ENCODE peak calls at places on chromosomes 13 and 19, in eight cellular contexts. M is sigmoid colon; D is thyroid gland; P is RWPE1; A is naive thymus-derived CD4-positive, alpha-beta T cell; F is pancreas; R is DND-41; H is fibroblast of lung. O is an unnamed sample.

GRCh38 chr19:27774337-27774736 is 1438.6 kb downstream of the UQCRFS1 start:
- DNase-seq in R (peak), P (no peak), D (no peak), F (no peak), H (no peak), A (no peak), M (no peak), O (peak)

GRCh38 chr19:30711296-30711695 is 339.1 kb downstream of the ZNF536 start:
- DNase-seq in M (no peak), D (peak), P (no peak), H (no peak), F (no peak), A (no peak), R (no peak), O (peak)

GRCh38 chr13:37656247-37656940 is 57.8 kb upstream of the POSTN start:
- DNase-seq in R (no peak), D (no peak), M (no peak), A (no peak), F (no peak), H (peak), P (peak), O (no peak)

GRCh38 chr19:13892885-13893284 is 13.0 kb downstream of the BRME1 start:
- DNase-seq in A (no peak), P (no peak), R (no peak), M (no peak), F (no peak), H (no peak), D (no peak), O (no peak)

GRCh38 chr13:66837246-66837645 is 392.9 kb downstream of the PCDH9 start:
- DNase-seq in F (no peak), R (no peak), H (no peak), A (no peak), D (no peak), P (no peak), M (no peak), O (no peak)

GRCh38 chr13:101058841-101059240 is 357.5 kb downstream of the NALCN start:
- DNase-seq in R (no peak), D (no peak), H (no peak), F (no peak), A (no peak), M (no peak), P (no peak), O (no peak)

GRCh38 chr19:4969772-4970531 is 1.0 kb downstream of the KDM4B start:
- DNase-seq in A (no peak), D (no peak), R (peak), M (no peak), F (no peak), P (no peak), H (peak), O (no peak)

GRCh38 chr13:51714663-51715168 is 89.2 kb downstream of the DHRS12 start:
- DNase-seq in D (no peak), R (no peak), F (no peak), A (no peak), H (peak), P (peak), M (no peak), O (no peak)

GRCh38 chr19:17286263-17286662 is 4.6 kb downstream of the ANKLE1 start:
- DNase-seq in A (no peak), R (no peak), D (no peak), F (no peak), P (no peak), M (no peak), H (no peak), O (no peak)

GRCh38 chr13:20772401-20773131 is 1.2 kb downstream of the EEF1AKMT1 start:
- DNase-seq in A (no peak), F (no peak), H (peak), M (no peak), D (no peak), P (no peak), R (no peak), O (no peak)

GRCh38 chr19:29098091-29098490 is 114.9 kb downstream of the UQCRFS1 start:
- DNase-seq in D (no peak), A (no peak), R (no peak), M (no peak), P (no peak), F (no peak), H (no peak), O (no peak)

GRCh38 chr19:2796659-2797266 is 11.5 kb downstream of the THOP1 start:
- DNase-seq in D (no peak), R (no peak), A (no peak), F (no peak), M (no peak), P (no peak), H (no peak), O (no peak)

GRCh38 chr19:6890421-6890913 is 3.1 kb downstream of the ADGRE1 start:
- DNase-seq in A (peak), R (peak), M (no peak), H (no peak), D (no peak), F (no peak), P (no peak), O (no peak)

GRCh38 chr13:101489635-101490034 is 37.2 kb downstream of the ITGBL1 start:
- DNase-seq in M (no peak), H (no peak), R (no peak), D (no peak), A (no peak), F (no peak), P (no peak), O (no peak)

GRCh38 chr19:2438178-2438577 is 10.8 kb upstream of the TIMM13 start:
- DNase-seq in R (no peak), A (no peak), H (no peak), D (no peak), P (no peak), F (no peak), M (no peak), O (no peak)

GRCh38 chr13:43041368-43041921 is 18.1 kb downstream of the DNAJC15 start:
- DNase-seq in M (no peak), D (no peak), P (no peak), R (no peak), H (no peak), F (no peak), A (no peak), O (no peak)

GRCh38 chr13:50318887-50319286 is 303.6 kb downstream of the KCNRG start:
- DNase-seq in F (no peak), H (no peak), R (peak), P (no peak), M (no peak), D (no peak), A (no peak), O (no peak)

GRCh38 chr19:47267350-47267759 is 7.3 kb upstream of the INAFM1 start:
- DNase-seq in R (no peak), H (no peak), A (no peak), P (no peak), M (no peak), F (peak), D (no peak), O (no peak)

GRCh38 chr13:95258098-95258497 is 43.2 kb downstream of the ABCC4 start:
- DNase-seq in M (no peak), P (no peak), H (no peak), F (no peak), D (no peak), R (no peak), A (no peak), O (no peak)

GRCh38 chr13:24982333-24982999 is 113.5 kb upstream of the PABPC3 start:
- DNase-seq in A (no peak), M (no peak), F (no peak), D (peak), P (no peak), R (no peak), H (no peak), O (peak)

GRCh38 chr13:37899753-37900152 is 30.2 kb upstream of the TRPC4 start:
- DNase-seq in P (no peak), M (no peak), R (no peak), D (no peak), A (no peak), H (no peak), F (no peak), O (peak)

GRCh38 chr19:2694196-2694595 is 8.3 kb downstream of the GNG7 start:
- DNase-seq in D (no peak), P (no peak), H (no peak), F (no peak), R (no peak), M (no peak), A (no peak), O (no peak)

GRCh38 chr13:57641071-57641470 is 9.5 kb downstream of the PCDH17 start:
- DNase-seq in H (no peak), R (no peak), F (no peak), P (no peak), M (no peak), A (no peak), D (no peak), O (no peak)

GRCh38 chr19:33277434-33277833 is 24.9 kb downstream of the CEBPA start:
- DNase-seq in A (no peak), R (no peak), D (no peak), M (no peak), H (no peak), F (peak), P (no peak), O (no peak)

GRCh38 chr13:112619730-112620639 is 32.0 kb upstream of the TUBGCP3 start:
- DNase-seq in F (no peak), D (peak), R (peak), H (peak), A (no peak), M (no peak), P (peak), O (peak)

GRCh38 chr13:23428183-23428528 is 5.3 kb downstream of the SACS start:
- DNase-seq in M (no peak), D (no peak), F (no peak), R (no peak), H (peak), A (no peak), P (no peak), O (no peak)

GRCh38 chr13:109332501-109333499 is 453.6 kb downstream of the IRS2 start:
- DNase-seq in H (no peak), M (no peak), A (no peak), P (no peak), D (no peak), R (no peak), F (no peak), O (no peak)

GRCh38 chr19:4523306-4524110 is 5.2 kb upstream of the PLIN4 start:
- DNase-seq in D (peak), H (peak), M (no peak), P (no peak), R (no peak), A (no peak), F (peak), O (peak)

GRCh38 chr13:113219311-113219940 is 10.0 kb downstream of the CUL4A start:
- DNase-seq in H (no peak), P (no peak), R (no peak), M (no peak), F (no peak), D (no peak), A (no peak), O (no peak)

GRCh38 chr13:111158136-111158805 is 43.2 kb downstream of the ARHGEF7 start:
- DNase-seq in A (no peak), D (peak), F (no peak), P (no peak), M (no peak), R (no peak), H (peak), O (no peak)

GRCh38 chr19:3457531-3458228 is 22.6 kb downstream of the SMIM24 start:
- DNase-seq in F (no peak), P (no peak), M (no peak), H (peak), R (no peak), D (no peak), A (no peak), O (no peak)

DNA sequence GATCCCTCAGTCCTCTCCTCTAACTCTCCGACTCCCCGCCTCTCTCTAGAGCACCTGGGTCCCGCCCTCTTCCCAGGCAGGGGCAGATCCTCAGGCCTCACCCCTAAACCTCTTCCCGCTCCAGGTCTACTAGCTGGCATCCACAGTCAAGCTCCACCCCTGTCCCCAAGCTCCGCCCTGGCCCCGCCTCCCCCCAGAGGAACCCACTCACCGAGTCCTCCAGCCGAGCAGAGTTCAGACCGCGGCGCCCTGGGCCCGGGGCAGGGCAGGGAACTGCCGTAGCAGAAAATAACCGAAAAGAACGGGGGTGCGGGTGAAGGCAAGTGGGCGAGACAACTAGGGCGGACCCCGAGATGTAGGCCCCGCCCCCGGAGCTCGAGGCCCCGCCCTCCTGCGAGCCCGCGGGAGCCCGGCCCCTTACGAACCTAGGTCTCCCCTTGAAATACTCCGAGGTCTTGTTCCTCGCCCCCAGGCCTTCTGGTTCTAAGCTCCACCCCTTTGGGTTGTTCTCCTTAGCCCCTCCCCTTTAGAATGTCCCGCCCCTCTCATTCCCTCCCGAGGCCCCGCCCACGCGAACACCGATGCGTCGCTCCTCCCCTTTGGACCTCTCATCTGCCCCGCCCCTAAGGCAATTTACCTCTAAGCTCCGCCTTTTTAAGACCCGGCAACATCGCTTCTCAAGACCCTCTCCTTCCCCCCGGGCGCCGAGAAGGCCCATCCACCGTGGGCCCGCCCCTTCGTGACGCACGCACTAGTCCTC is at the start of gene GGN:
- DNase-seq in H (peak), P (peak), R (peak), M (peak), A (peak), D (peak), F (peak), O (peak)
- H3K27ac ChIP-seq in H (peak), P (peak), R (peak), M (peak), A (no peak), D (peak), F (no peak), O (peak)

GRCh38 chr13:40409278-40409677 is 257.2 kb downstream of the FOXO1 start:
- DNase-seq in A (no peak), D (no peak), H (no peak), R (no peak), P (no peak), F (no peak), M (no peak), O (no peak)

GRCh38 chr13:40406405-40407138 is 259.9 kb downstream of the FOXO1 start:
- DNase-seq in P (peak), M (no peak), F (no peak), R (no peak), D (no peak), A (no peak), H (peak), O (no peak)

GRCh38 chr13:40407567-40407966 is 258.9 kb downstream of the FOXO1 start:
- DNase-seq in P (no peak), D (no peak), A (no peak), H (no peak), F (no peak), M (no peak), R (no peak), O (no peak)

GRCh38 chr13:40408602-40409001 is 257.8 kb downstream of the FOXO1 start:
- DNase-seq in A (no peak), F (no peak), R (no peak), H (peak), M (no peak), P (peak), D (no peak), O (no peak)

GRCh38 chr13:40410315-40410714 is 256.1 kb downstream of the FOXO1 start:
- DNase-seq in M (no peak), F (no peak), D (no peak), A (no peak), P (no peak), R (no peak), H (no peak), O (peak)
- H3K27ac ChIP-seq in M (peak), F (no peak), D (no peak), A (no peak), P (no peak), R (no peak), H (no peak), O (no peak)

DNA sequence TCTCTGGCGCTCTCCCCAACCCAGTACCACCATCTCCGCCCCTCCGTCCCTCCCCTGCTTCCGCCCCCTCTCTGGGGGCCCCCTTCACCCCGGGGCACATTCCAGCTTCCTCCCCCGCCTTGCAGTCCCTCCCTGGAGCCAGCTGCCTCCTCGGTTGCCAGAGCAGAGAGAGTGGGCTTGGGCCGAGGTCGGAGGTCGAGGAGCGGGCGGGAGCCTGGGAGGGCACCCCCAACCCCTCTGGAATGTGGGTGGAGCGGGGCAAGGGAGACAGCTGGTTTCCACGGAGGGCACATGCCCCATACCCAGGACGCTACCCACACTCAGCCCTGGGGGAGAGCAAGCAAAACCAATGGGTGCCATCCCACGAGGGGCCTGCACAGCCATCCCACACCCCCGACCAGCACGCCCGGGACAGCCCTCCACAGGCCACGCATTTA is 6.4 kb upstream of the CIRBP start:
- DNase-seq in F (no peak), R (no peak), H (no peak), A (no peak), M (no peak), P (no peak), D (no peak), O (peak)
- H3K27ac ChIP-seq in F (peak), R (no peak), H (peak), A (peak), M (peak), P (peak), D (peak), O (peak)

GRCh38 chr19:11373166-11373884 is 1.1 kb upstream of the SWSAP1 start:
- DNase-seq in M (no peak), F (no peak), D (peak), R (no peak), A (peak), P (peak), H (no peak), O (no peak)
- H3K27ac ChIP-seq in M (no peak), F (no peak), D (no peak), R (peak), A (no peak), P (peak), H (no peak), O (no peak)

DNA sequence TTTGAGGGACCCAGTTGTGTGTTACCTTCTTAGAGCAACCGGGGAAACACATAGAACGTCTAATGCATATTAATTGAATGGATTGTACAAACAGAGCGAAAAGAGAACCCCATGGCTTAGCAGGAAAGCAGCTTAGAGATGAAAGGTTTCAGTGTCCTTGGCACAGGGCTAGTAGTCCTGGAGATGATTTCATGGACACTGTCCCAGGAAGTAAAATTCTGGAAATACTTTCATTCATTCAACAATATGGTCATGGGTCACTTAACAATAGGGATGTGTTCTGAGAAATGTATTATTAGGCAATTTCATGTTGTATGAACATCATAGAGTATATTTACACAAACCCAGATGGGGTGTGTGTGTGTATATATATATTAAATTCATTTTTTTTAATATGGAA is 9.7 kb upstream of the FUT2 start:
- DNase-seq in R (no peak), D (no peak), A (no peak), M (no peak), F (no peak), H (no peak), P (no peak), O (peak)
- H3K27ac ChIP-seq in R (no peak), D (no peak), A (no peak), M (no peak), F (no peak), H (no peak), P (no peak), O (no peak)

DNA sequence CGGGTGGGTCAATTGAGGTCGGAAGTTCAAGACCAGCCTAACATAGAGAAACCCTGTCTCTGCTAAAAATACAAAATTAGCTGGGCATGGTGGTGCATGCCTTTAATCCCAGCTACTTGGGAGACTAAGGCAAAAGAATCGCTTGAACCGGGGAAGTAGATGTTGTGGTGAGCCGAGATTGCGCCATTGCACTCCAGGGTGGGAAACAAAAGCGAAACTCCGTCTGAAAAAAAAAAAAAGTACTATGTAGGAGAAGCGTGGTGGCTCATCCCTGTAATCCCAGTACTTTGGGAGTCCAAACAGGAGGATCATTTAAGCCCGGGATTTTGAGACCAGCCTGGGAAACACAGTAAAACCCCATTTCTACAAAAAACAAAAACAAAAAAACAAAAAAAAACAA is 22.7 kb upstream of the ERVV-1 start:
- DNase-seq in D (no peak), R (no peak), P (peak), M (no peak), A (no peak), F (no peak), H (no peak), O (no peak)
- H3K27ac ChIP-seq in D (no peak), R (no peak), P (peak), M (no peak), A (no peak), F (no peak), H (no peak), O (no peak)